ENCODE peak calls at places on chromosomes 12 and 14, in ten cellular contexts. J is caudate nucleus, C is NCI-H748 treated with DMSO at 0.1 percent for 48 hours, V is NCI-H460, I is transverse colon, W is T1000, L is amniotic epithelial cell, U is HuH-7.5, B is HTR-8/SVneo, N is omental fat pad. H is an unnamed sample.

GRCh38 chr12:116975779-116976393 is 65.1 kb downstream of the FBXW8 start:
- DNase-seq in J (no peak), C (no peak), V (no peak), I (no peak), W (no peak), L (peak), U (no peak), B (no peak), N (no peak), H (no peak)

GRCh38 chr12:32671930-32672785 is 6.9 kb upstream of the DNM1L start:
- DNase-seq in J (no peak), C (peak), V (peak), I (peak), W (peak), L (peak), U (peak), B (peak), N (no peak), H (no peak)

GRCh38 chr14:103628684-103629502 is at the start of gene KLC1:
- DNase-seq in J (peak), C (no peak), V (peak), I (peak), W (peak), L (peak), U (peak), B (peak), N (peak), H (peak)

GRCh38 chr14:55353686-55354467 is 57.8 kb downstream of the ATG14 start:
- DNase-seq in J (peak), C (no peak), V (no peak), I (peak), W (no peak), L (no peak), U (no peak), B (no peak), N (no peak), H (no peak)

GRCh38 chr12:1436015-1436414 is 158.4 kb downstream of the FBXL14 start:
- DNase-seq in J (no peak), C (no peak), V (no peak), I (no peak), W (no peak), L (no peak), U (no peak), B (no peak), N (no peak), H (no peak)

GRCh38 chr14:77303417-77304156 is 17.1 kb downstream of the POMT2 start:
- DNase-seq in J (no peak), C (no peak), V (peak), I (no peak), W (peak), L (peak), U (peak), B (peak), N (no peak), H (no peak)

GRCh38 chr14:75196468-75196867 is 20.1 kb upstream of the TMED10 start:
- DNase-seq in J (no peak), C (peak), V (no peak), I (peak), W (no peak), L (no peak), U (no peak), B (no peak), N (no peak), H (no peak)

GRCh38 chr12:123580772-123581171 is 3.6 kb upstream of the TMED2 start:
- DNase-seq in J (no peak), C (no peak), V (no peak), I (no peak), W (no peak), L (no peak), U (no peak), B (no peak), N (no peak), H (no peak)

GRCh38 chr12:106900554-106900953 is 55.2 kb upstream of the TMEM263 start:
- DNase-seq in J (no peak), C (no peak), V (no peak), I (no peak), W (no peak), L (no peak), U (no peak), B (no peak), N (no peak), H (no peak)

GRCh38 chr14:29810657-29811056 is 117.0 kb downstream of the PRKD1 start:
- DNase-seq in J (no peak), C (no peak), V (no peak), I (no peak), W (no peak), L (no peak), U (no peak), B (no peak), N (no peak), H (no peak)

GRCh38 chr12:6341439-6342139 is at the start of gene TNFRSF1A:
- DNase-seq in J (no peak), C (no peak), V (peak), I (peak), W (no peak), L (peak), U (peak), B (peak), N (no peak), H (peak)

GRCh38 chr12:70646850-70647249 is 9.6 kb upstream of the PTPRB start:
- DNase-seq in J (no peak), C (no peak), V (no peak), I (no peak), W (no peak), L (peak), U (no peak), B (no peak), N (no peak), H (no peak)

GRCh38 chr12:68761901-68762630 is 16.1 kb downstream of the SLC35E3 start:
- DNase-seq in J (no peak), C (no peak), V (no peak), I (no peak), W (no peak), L (no peak), U (no peak), B (no peak), N (no peak), H (no peak)

GRCh38 chr12:59651230-59651920 is 55.5 kb downstream of the SLC16A7 start:
- DNase-seq in J (no peak), C (no peak), V (no peak), I (no peak), W (no peak), L (peak), U (no peak), B (peak), N (no peak), H (no peak)

GRCh38 chr12:89951050-89951693 is 242.5 kb upstream of the ATP2B1 start:
- DNase-seq in J (no peak), C (no peak), V (peak), I (peak), W (peak), L (no peak), U (peak), B (peak), N (no peak), H (no peak)

GRCh38 chr12:108253540-108253939 is 85.6 kb downstream of the CMKLR1 start:
- DNase-seq in J (peak), C (peak), V (no peak), I (no peak), W (no peak), L (no peak), U (no peak), B (no peak), N (no peak), H (no peak)

H was measured in C1 segment of cervical spinal cord.